ENCODE peak calls at places on chromosomes 16 and 17, in seven cellular contexts. L, E, H, S, F, K and Z are unnamed samples.

GRCh38 chr17:42748202-42748905 is 3.5 kb upstream of the EZH1 start:
- DNase-seq in L (no peak), E (no peak), H (peak; percentile 63), S (no peak), F (no peak), K (no peak), Z (no peak)

GRCh38 chr16:56262148-56262878 is 71.0 kb downstream of the GNAO1 start:
- DNase-seq in L (no peak), E (no peak), H (no peak), S (no peak), F (peak; percentile 60), K (no peak), Z (no peak)

GRCh38 chr17:75918112-75918445 is 13.4 kb upstream of the MRPL38 start:
- DNase-seq in L (no peak), E (no peak), H (no peak), S (no peak), F (no peak), K (no peak), Z (no peak)

GRCh38 chr16:68369697-68370096 is 58.9 kb downstream of the PRMT7 start:
- DNase-seq in L (no peak), E (no peak), H (no peak), S (peak; percentile 14), F (no peak), K (peak; percentile 46), Z (peak; percentile 38)

GRCh38 chr17:49567871-49568694 is 7.6 kb upstream of the NXPH3 start:
- DNase-seq in L (peak; percentile 74), E (peak; percentile 94), H (peak; percentile 93), S (peak; percentile 92), F (peak; percentile 96), K (peak; percentile 93), Z (peak; percentile 97)

GRCh38 chr16:8885674-8886592 is 3.8 kb downstream of the LITAFD start:
- DNase-seq in L (no peak), E (no peak), H (peak; percentile 36), S (peak; percentile 34), F (no peak), K (peak; percentile 39), Z (no peak)

GRCh38 chr17:17999364-18000007 is 26.8 kb downstream of the DRC3 start:
- DNase-seq in L (no peak), E (no peak), H (no peak), S (no peak), F (no peak), K (no peak), Z (no peak)

GRCh38 chr16:2498531-2499253 is 15.1 kb upstream of the ATP6V0C start:
- DNase-seq in L (no peak), E (no peak), H (no peak), S (no peak), F (no peak), K (peak; percentile 85), Z (peak; percentile 73)

GRCh38 chr16:84742561-84743200 is 42.9 kb downstream of the USP10 start:
- DNase-seq in L (no peak), E (no peak), H (no peak), S (no peak), F (no peak), K (no peak), Z (no peak)

GRCh38 chr17:64706224-64707076 is 44.3 kb upstream of the SMURF2 start:
- DNase-seq in L (no peak), E (no peak), H (no peak), S (no peak), F (no peak), K (no peak), Z (no peak)

DNA sequence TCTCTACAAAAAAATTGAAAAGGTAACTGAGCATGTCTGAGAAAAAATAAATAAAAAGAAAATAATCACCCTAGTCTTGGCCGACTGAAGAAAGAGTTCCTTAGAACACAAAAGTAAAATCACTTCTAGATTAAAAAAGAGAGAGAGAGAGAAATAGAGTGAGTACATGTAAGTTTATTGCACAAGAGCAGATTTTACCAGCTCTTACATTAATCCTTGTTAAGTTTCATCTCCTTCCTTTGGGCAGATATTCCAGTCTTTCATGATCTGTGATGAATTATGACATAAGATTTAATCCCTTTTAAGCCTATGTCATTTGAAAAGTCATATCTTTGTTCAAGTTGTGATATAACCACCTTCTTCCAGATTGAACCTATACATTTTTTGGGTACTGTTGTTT is 54.8 kb downstream of the NFAT5 start:
- DNase-seq in L (no peak), E (no peak), H (no peak), S (no peak), F (no peak), K (no peak), Z (no peak)
- H3K27ac ChIP-seq in L (no peak overlapping the region), E (no peak overlapping the region), H (no peak overlapping the region), S (no peak overlapping the region), F (no peak overlapping the region), K (no peak overlapping the region), Z (no peak overlapping the region)

GRCh38 chr16:74123195-74123594 is 173.4 kb upstream of the PSMD7 start:
- DNase-seq in L (no peak), E (no peak), H (no peak), S (no peak), F (no peak), K (no peak), Z (no peak)

GRCh38 chr16:74123826-74124225 is 172.8 kb upstream of the PSMD7 start:
- DNase-seq in L (no peak), E (no peak), H (no peak), S (no peak), F (no peak), K (no peak), Z (no peak)
- H3K27ac ChIP-seq in L (no peak overlapping the region), E (no peak overlapping the region), H (no peak overlapping the region), S (no peak overlapping the region), F (no peak overlapping the region), K (no peak overlapping the region), Z (no peak overlapping the region)

DNA sequence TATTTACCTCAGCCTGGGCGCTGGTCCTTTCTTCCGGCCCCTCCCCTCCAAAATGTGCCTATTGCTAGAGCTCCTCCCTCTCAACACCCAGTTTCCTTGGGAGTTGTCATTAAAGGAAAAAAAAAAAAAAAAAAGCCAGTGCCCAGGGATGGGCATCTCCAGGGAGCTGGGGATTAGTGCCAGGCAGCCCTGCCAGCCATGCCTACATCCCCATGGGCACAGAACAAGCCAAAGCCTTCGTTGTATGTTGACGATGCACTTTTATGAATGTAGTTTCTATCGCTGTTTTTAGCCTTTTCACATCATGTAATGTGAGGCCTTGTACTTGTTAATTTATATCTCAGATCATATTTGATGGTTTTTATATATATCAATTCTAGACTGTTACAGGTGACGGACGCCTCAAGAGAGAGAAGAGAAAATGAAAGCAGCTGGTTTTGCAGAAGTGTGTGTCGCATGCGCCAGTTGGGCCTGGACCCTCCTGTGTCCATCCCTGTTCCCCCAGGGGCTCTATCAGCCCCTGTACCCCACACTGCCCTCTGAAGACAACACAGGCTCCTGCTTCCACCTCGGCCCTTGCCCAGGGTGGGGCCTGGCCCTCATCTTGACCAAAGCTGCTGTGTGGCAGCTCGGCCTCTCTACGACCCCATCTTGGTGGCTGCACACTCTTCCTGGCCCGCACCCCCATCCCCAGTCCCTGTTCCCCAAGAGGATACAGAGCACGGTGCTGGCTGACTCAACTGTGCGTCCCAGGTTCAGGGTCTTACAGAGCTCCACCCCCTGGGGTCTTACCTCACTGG is 4.8 kb downstream of the LIMD2 start:
- DNase-seq in L (no peak), E (no peak), H (no peak), S (no peak), F (no peak), K (no peak), Z (no peak)
- H3K27ac ChIP-seq in L (peak overlapping the region; percentile 16), E (no peak overlapping the region), H (no peak overlapping the region), S (no peak overlapping the region), F (no peak overlapping the region), K (no peak overlapping the region), Z (no peak overlapping the region)

GRCh38 chr17:29070795-29071194 is 27.9 kb downstream of the PIPOX start:
- DNase-seq in L (no peak), E (no peak), H (no peak), S (no peak), F (no peak), K (no peak), Z (no peak)

GRCh38 chr17:29069526-29070041 is 26.6 kb downstream of the PIPOX start:
- DNase-seq in L (no peak), E (peak; percentile 77), H (no peak), S (no peak), F (no peak), K (no peak), Z (no peak)

GRCh38 chr17:29071303-29071702 is 28.4 kb downstream of the PIPOX start:
- DNase-seq in L (no peak), E (no peak), H (no peak), S (no peak), F (no peak), K (no peak), Z (no peak)

GRCh38 chr17:29068828-29069227 is 25.9 kb downstream of the PIPOX start:
- DNase-seq in L (no peak), E (no peak), H (no peak), S (no peak), F (no peak), K (no peak), Z (no peak)

GRCh38 chr17:29070308-29070707 is 27.4 kb downstream of the PIPOX start:
- DNase-seq in L (no peak), E (no peak), H (no peak), S (no peak), F (no peak), K (no peak), Z (no peak)
- H3K27ac ChIP-seq in L (no peak overlapping the region), E (no peak overlapping the region), H (no peak overlapping the region), S (no peak overlapping the region), F (no peak overlapping the region), K (no peak overlapping the region), Z (no peak overlapping the region)

GRCh38 chr16:48432136-48432535 is 46.9 kb upstream of the SIAH1 start:
- DNase-seq in L (no peak), E (no peak), H (no peak), S (no peak), F (no peak), K (no peak), Z (no peak)
- H3K27ac ChIP-seq in L (no peak overlapping the region), E (no peak overlapping the region), H (no peak overlapping the region), S (no peak overlapping the region), F (no peak overlapping the region), K (peak overlapping the region; percentile 31), Z (peak overlapping the region; percentile 50)